ENCODE peak calls at places on chromosome 14, in eight cellular contexts. One of them, this sample, is unnamed.

GRCh38 chr14:104209985-104210520 is 71.7 kb downstream of the KIF26A start:
- DNase-seq in GM12864: no peak
- DNase-seq in iPS DF 6.9: no peak
- DNase-seq in lower lobe of right lung: no peak
- DNase-seq in GM23338: no peak
- DNase-seq in upper lobe of right lung: no peak
- DNase-seq in H7: no peak
- DNase-seq in gastrocnemius medialis: no peak
- DNase-seq in this sample: peak

GRCh38 chr14:64623576-64624165 is 73.9 kb downstream of the PPP1R36 start:
- DNase-seq in upper lobe of right lung: no peak
- DNase-seq in GM12864: no peak
- DNase-seq in H7: no peak
- DNase-seq in GM23338: no peak
- DNase-seq in lower lobe of right lung: no peak
- DNase-seq in gastrocnemius medialis: no peak
- DNase-seq in iPS DF 6.9: no peak
- DNase-seq in this sample: no peak

GRCh38 chr14:44846232-44846824 is 115.4 kb downstream of the KLHL28 start:
- DNase-seq in lower lobe of right lung: no peak
- DNase-seq in GM12864: peak
- DNase-seq in H7: peak
- DNase-seq in iPS DF 6.9: peak
- DNase-seq in GM23338: peak
- DNase-seq in upper lobe of right lung: no peak
- DNase-seq in gastrocnemius medialis: no peak
- DNase-seq in this sample: no peak

GRCh38 chr14:73241481-73242165 is 4.3 kb downstream of the PAPLN start:
- DNase-seq in upper lobe of right lung: no peak
- DNase-seq in GM23338: peak
- DNase-seq in gastrocnemius medialis: no peak
- DNase-seq in lower lobe of right lung: no peak
- DNase-seq in GM12864: no peak
- DNase-seq in H7: peak
- DNase-seq in iPS DF 6.9: no peak
- DNase-seq in this sample: peak

GRCh38 chr14:65471038-65471878 is 58.7 kb downstream of the FUT8 start:
- DNase-seq in GM12864: no peak
- DNase-seq in lower lobe of right lung: no peak
- DNase-seq in H7: no peak
- DNase-seq in GM23338: no peak
- DNase-seq in gastrocnemius medialis: no peak
- DNase-seq in upper lobe of right lung: no peak
- DNase-seq in iPS DF 6.9: no peak
- DNase-seq in this sample: no peak

GRCh38 chr14:59678352-59678751 is 101.7 kb upstream of the CCDC175 start:
- DNase-seq in gastrocnemius medialis: no peak
- DNase-seq in H7: no peak
- DNase-seq in GM12864: no peak
- DNase-seq in GM23338: no peak
- DNase-seq in lower lobe of right lung: no peak
- DNase-seq in iPS DF 6.9: no peak
- DNase-seq in upper lobe of right lung: no peak
- DNase-seq in this sample: no peak

GRCh38 chr14:69600304-69600891 is 11.0 kb upstream of the SUSD6 start:
- DNase-seq in H7: no peak
- DNase-seq in GM12864: no peak
- DNase-seq in upper lobe of right lung: no peak
- DNase-seq in GM23338: no peak
- DNase-seq in lower lobe of right lung: no peak
- DNase-seq in iPS DF 6.9: no peak
- DNase-seq in gastrocnemius medialis: no peak
- DNase-seq in this sample: no peak

GRCh38 chr14:71203306-71203705 is 296.0 kb downstream of the PCNX1 start:
- DNase-seq in gastrocnemius medialis: no peak
- DNase-seq in H7: no peak
- DNase-seq in lower lobe of right lung: no peak
- DNase-seq in GM12864: no peak
- DNase-seq in GM23338: no peak
- DNase-seq in upper lobe of right lung: no peak
- DNase-seq in iPS DF 6.9: no peak
- DNase-seq in this sample: no peak

GRCh38 chr14:81400852-81401251 is 728 bp upstream of the STON2 start:
- DNase-seq in upper lobe of right lung: no peak
- DNase-seq in iPS DF 6.9: no peak
- DNase-seq in H7: no peak
- DNase-seq in GM12864: no peak
- DNase-seq in lower lobe of right lung: peak
- DNase-seq in GM23338: peak
- DNase-seq in gastrocnemius medialis: peak
- DNase-seq in this sample: peak

GRCh38 chr14:67265131-67265530 is 23.9 kb downstream of the PALS1 start:
- DNase-seq in upper lobe of right lung: no peak
- DNase-seq in GM12864: no peak
- DNase-seq in GM23338: no peak
- DNase-seq in H7: no peak
- DNase-seq in lower lobe of right lung: no peak
- DNase-seq in iPS DF 6.9: no peak
- DNase-seq in gastrocnemius medialis: no peak
- DNase-seq in this sample: no peak

GRCh38 chr14:65686761-65687160 is 274.2 kb downstream of the FUT8 start:
- DNase-seq in iPS DF 6.9: no peak
- DNase-seq in upper lobe of right lung: no peak
- DNase-seq in GM23338: peak
- DNase-seq in gastrocnemius medialis: no peak
- DNase-seq in GM12864: no peak
- DNase-seq in H7: peak
- DNase-seq in lower lobe of right lung: no peak
- DNase-seq in this sample: no peak

GRCh38 chr14:103522649-103523582 is at the start of gene CKB:
- DNase-seq in GM12864: no peak
- DNase-seq in GM23338: peak
- DNase-seq in upper lobe of right lung: peak
- DNase-seq in H7: peak
- DNase-seq in iPS DF 6.9: no peak
- DNase-seq in gastrocnemius medialis: no peak
- DNase-seq in lower lobe of right lung: peak
- DNase-seq in this sample: peak

GRCh38 chr14:89576960-89577359 is 159.9 kb upstream of the FOXN3 start:
- DNase-seq in GM12864: no peak
- DNase-seq in upper lobe of right lung: no peak
- DNase-seq in gastrocnemius medialis: no peak
- DNase-seq in H7: peak
- DNase-seq in lower lobe of right lung: no peak
- DNase-seq in iPS DF 6.9: no peak
- DNase-seq in GM23338: peak
- DNase-seq in this sample: no peak

GRCh38 chr14:80930095-80930494 is 11.4 kb downstream of the CEP128 start:
- DNase-seq in iPS DF 6.9: no peak
- DNase-seq in GM23338: no peak
- DNase-seq in H7: no peak
- DNase-seq in gastrocnemius medialis: no peak
- DNase-seq in lower lobe of right lung: no peak
- DNase-seq in upper lobe of right lung: no peak
- DNase-seq in GM12864: peak
- DNase-seq in this sample: no peak

GRCh38 chr14:20454645-20455354 is at the start of the genes APEX1 and OSGEP:
- DNase-seq in upper lobe of right lung: peak
- DNase-seq in GM23338: peak
- DNase-seq in H7: peak
- DNase-seq in lower lobe of right lung: peak
- DNase-seq in gastrocnemius medialis: peak
- DNase-seq in iPS DF 6.9: peak
- DNase-seq in GM12864: peak
- DNase-seq in this sample: peak

GRCh38 chr14:67618617-67619063 is 1.1 kb upstream of the ARG2 start:
- DNase-seq in iPS DF 6.9: no peak
- DNase-seq in gastrocnemius medialis: no peak
- DNase-seq in GM12864: no peak
- DNase-seq in H7: peak
- DNase-seq in GM23338: peak
- DNase-seq in upper lobe of right lung: no peak
- DNase-seq in lower lobe of right lung: no peak
- DNase-seq in this sample: no peak

GRCh38 chr14:80606347-80606772 is 335.2 kb downstream of the CEP128 start:
- DNase-seq in lower lobe of right lung: no peak
- DNase-seq in gastrocnemius medialis: no peak
- DNase-seq in iPS DF 6.9: no peak
- DNase-seq in H7: no peak
- DNase-seq in upper lobe of right lung: no peak
- DNase-seq in GM23338: no peak
- DNase-seq in GM12864: no peak
- DNase-seq in this sample: no peak

GRCh38 chr14:20679907-20680306 is 4.5 kb upstream of the RNASE4 start:
- DNase-seq in gastrocnemius medialis: no peak
- DNase-seq in upper lobe of right lung: no peak
- DNase-seq in lower lobe of right lung: no peak
- DNase-seq in H7: peak
- DNase-seq in GM12864: no peak
- DNase-seq in GM23338: peak
- DNase-seq in iPS DF 6.9: no peak
- DNase-seq in this sample: no peak

GRCh38 chr14:30610719-30611388 is 11.3 kb upstream of the SCFD1 start:
- DNase-seq in gastrocnemius medialis: peak
- DNase-seq in H7: no peak
- DNase-seq in GM12864: no peak
- DNase-seq in lower lobe of right lung: peak
- DNase-seq in GM23338: peak
- DNase-seq in upper lobe of right lung: no peak
- DNase-seq in iPS DF 6.9: no peak
- DNase-seq in this sample: peak

GRCh38 chr14:83007641-83008237 is 1474.1 kb upstream of the SEL1L start:
- DNase-seq in upper lobe of right lung: no peak
- DNase-seq in gastrocnemius medialis: no peak
- DNase-seq in GM23338: no peak
- DNase-seq in iPS DF 6.9: no peak
- DNase-seq in H7: no peak
- DNase-seq in lower lobe of right lung: no peak
- DNase-seq in GM12864: no peak
- DNase-seq in this sample: no peak

GRCh38 chr14:39113685-39114072 is 444 bp upstream of the GEMIN2 start:
- DNase-seq in iPS DF 6.9: no peak
- DNase-seq in GM23338: no peak
- DNase-seq in gastrocnemius medialis: no peak
- DNase-seq in lower lobe of right lung: no peak
- DNase-seq in H7: no peak
- DNase-seq in GM12864: no peak
- DNase-seq in upper lobe of right lung: no peak
- DNase-seq in this sample: no peak

GRCh38 chr14:88599321-88599720 is 36.5 kb downstream of the ZC3H14 start:
- DNase-seq in GM12864: peak
- DNase-seq in GM23338: no peak
- DNase-seq in H7: no peak
- DNase-seq in upper lobe of right lung: no peak
- DNase-seq in lower lobe of right lung: no peak
- DNase-seq in iPS DF 6.9: no peak
- DNase-seq in gastrocnemius medialis: no peak
- DNase-seq in this sample: no peak

GRCh38 chr14:68576496-68577244 is 216.2 kb downstream of the ZFP36L1 start:
- DNase-seq in iPS DF 6.9: no peak
- DNase-seq in H7: no peak
- DNase-seq in upper lobe of right lung: no peak
- DNase-seq in GM23338: no peak
- DNase-seq in lower lobe of right lung: no peak
- DNase-seq in gastrocnemius medialis: no peak
- DNase-seq in GM12864: no peak
- DNase-seq in this sample: no peak

GRCh38 chr14:75295061-75295461 is 16.4 kb downstream of the FOS start:
- DNase-seq in iPS DF 6.9: no peak
- DNase-seq in lower lobe of right lung: peak
- DNase-seq in upper lobe of right lung: peak
- DNase-seq in GM23338: peak
- DNase-seq in gastrocnemius medialis: peak
- DNase-seq in H7: peak
- DNase-seq in GM12864: no peak
- DNase-seq in this sample: peak

GRCh38 chr14:103317251-103317650 is 16.8 kb upstream of the EIF5 start:
- DNase-seq in GM12864: no peak
- DNase-seq in H7: peak
- DNase-seq in iPS DF 6.9: no peak
- DNase-seq in GM23338: peak
- DNase-seq in upper lobe of right lung: peak
- DNase-seq in lower lobe of right lung: no peak
- DNase-seq in gastrocnemius medialis: no peak
- DNase-seq in this sample: no peak

GRCh38 chr14:56807586-56808168 is 2.6 kb downstream of the OTX2 start:
- DNase-seq in lower lobe of right lung: no peak
- DNase-seq in H7: peak
- DNase-seq in upper lobe of right lung: no peak
- DNase-seq in GM23338: peak
- DNase-seq in gastrocnemius medialis: no peak
- DNase-seq in iPS DF 6.9: no peak
- DNase-seq in GM12864: no peak
- DNase-seq in this sample: no peak
- H3K4me3 ChIP-seq in lower lobe of right lung: no peak
- H3K4me3 ChIP-seq in H7: peak
- H3K4me3 ChIP-seq in upper lobe of right lung: no peak
- H3K4me3 ChIP-seq in GM23338: peak
- H3K4me3 ChIP-seq in gastrocnemius medialis: no peak
- H3K4me3 ChIP-seq in iPS DF 6.9: peak
- H3K4me3 ChIP-seq in GM12864: no peak
- H3K4me3 ChIP-seq in this sample: no peak

GRCh38 chr14:106141242-106142220 is 615.1 kb downstream of the TMEM121 start:
- DNase-seq in lower lobe of right lung: no peak
- DNase-seq in upper lobe of right lung: no peak
- DNase-seq in GM23338: no peak
- DNase-seq in H7: peak
- DNase-seq in gastrocnemius medialis: no peak
- DNase-seq in iPS DF 6.9: no peak
- DNase-seq in GM12864: no peak
- DNase-seq in this sample: no peak
- H3K4me3 ChIP-seq in lower lobe of right lung: no peak
- H3K4me3 ChIP-seq in upper lobe of right lung: no peak
- H3K4me3 ChIP-seq in GM23338: no peak
- H3K4me3 ChIP-seq in H7: no peak
- H3K4me3 ChIP-seq in gastrocnemius medialis: no peak
- H3K4me3 ChIP-seq in iPS DF 6.9: no peak
- H3K4me3 ChIP-seq in GM12864: no peak
- H3K4me3 ChIP-seq in this sample: no peak

DNA sequence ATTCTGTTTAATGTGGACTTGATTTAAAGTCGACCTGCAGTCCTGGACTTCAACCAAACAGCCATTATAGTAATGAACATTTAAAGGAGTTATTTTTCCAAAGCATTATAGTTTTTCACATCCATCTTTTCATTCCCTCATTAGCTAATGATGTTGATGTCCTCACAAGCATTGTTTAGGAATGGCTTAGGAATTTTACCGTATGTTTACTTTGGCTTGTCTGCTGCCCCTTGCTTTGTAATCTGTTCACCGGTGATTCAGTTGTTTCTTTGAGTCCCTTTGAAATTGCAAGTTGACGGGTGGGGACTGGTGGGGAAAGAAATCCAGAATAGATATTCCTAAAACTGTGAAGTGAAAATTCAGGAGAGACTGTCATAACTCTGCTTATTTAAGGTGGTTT is 25.4 kb downstream of the PRKCH start:
- DNase-seq in GM23338: no peak
- DNase-seq in iPS DF 6.9: no peak
- DNase-seq in upper lobe of right lung: no peak
- DNase-seq in lower lobe of right lung: no peak
- DNase-seq in GM12864: no peak
- DNase-seq in gastrocnemius medialis: no peak
- DNase-seq in H7: no peak
- DNase-seq in this sample: no peak
- H3K4me3 ChIP-seq in GM23338: no peak
- H3K4me3 ChIP-seq in iPS DF 6.9: no peak
- H3K4me3 ChIP-seq in upper lobe of right lung: no peak
- H3K4me3 ChIP-seq in lower lobe of right lung: no peak
- H3K4me3 ChIP-seq in GM12864: no peak
- H3K4me3 ChIP-seq in gastrocnemius medialis: no peak
- H3K4me3 ChIP-seq in H7: no peak
- H3K4me3 ChIP-seq in this sample: no peak

GRCh38 chr14:22071001-22071400 is 397.4 kb upstream of the OR4E1 start:
- DNase-seq in H7: no peak
- DNase-seq in upper lobe of right lung: no peak
- DNase-seq in iPS DF 6.9: no peak
- DNase-seq in lower lobe of right lung: no peak
- DNase-seq in GM12864: peak
- DNase-seq in GM23338: no peak
- DNase-seq in gastrocnemius medialis: no peak
- DNase-seq in this sample: no peak
- H3K4me3 ChIP-seq in H7: no peak
- H3K4me3 ChIP-seq in upper lobe of right lung: peak
- H3K4me3 ChIP-seq in iPS DF 6.9: no peak
- H3K4me3 ChIP-seq in lower lobe of right lung: peak
- H3K4me3 ChIP-seq in GM12864: no peak
- H3K4me3 ChIP-seq in GM23338: no peak
- H3K4me3 ChIP-seq in gastrocnemius medialis: no peak
- H3K4me3 ChIP-seq in this sample: no peak